ENCODE peak calls at places on chromosomes 11 and 22, in eight cellular contexts. A, C, T, H, F, I, Y and B are unnamed samples.

GRCh38 chr11:77557553-77557952 is 32.2 kb upstream of the AQP11 start:
- DNase-seq in A (no peak), C (peak), T (no peak), H (no peak), F (no peak), I (peak), Y (no peak), B (peak)

GRCh38 chr11:93123351-93123898 is 74.4 kb downstream of the SLC36A4 start:
- DNase-seq in A (peak), C (peak), T (no peak), H (no peak), F (no peak), I (no peak), Y (no peak), B (no peak)

GRCh38 chr11:84720706-84721402 is 906.3 kb downstream of the DLG2 start:
- DNase-seq in A (peak), C (peak), T (peak), H (no peak), F (peak), I (peak), Y (peak), B (no peak)

GRCh38 chr22:39773976-39774539 is 119.5 kb downstream of the ENTHD1 start:
- DNase-seq in A (no peak), C (peak), T (no peak), H (no peak), F (no peak), I (peak), Y (no peak), B (no peak)

GRCh38 chr11:84626256-84626655 is 1000.9 kb downstream of the DLG2 start:
- DNase-seq in A (no peak), C (no peak), T (no peak), H (no peak), F (no peak), I (no peak), Y (no peak), B (no peak)

GRCh38 chr11:73391665-73392064 is 15.5 kb downstream of the RELT start:
- DNase-seq in A (no peak), C (no peak), T (no peak), H (no peak), F (peak), I (no peak), Y (no peak), B (no peak)

GRCh38 chr11:47261291-47261800 is 3.5 kb downstream of the NR1H3 start:
- DNase-seq in A (no peak), C (no peak), T (no peak), H (no peak), F (peak), I (no peak), Y (no peak), B (no peak)

GRCh38 chr11:113014731-113015455 is 53.7 kb downstream of the NCAM1 start:
- DNase-seq in A (peak), C (no peak), T (peak), H (no peak), F (peak), I (peak), Y (peak), B (no peak)

GRCh38 chr22:19727310-19728150 is 4.2 kb downstream of the GP1BB start:
- DNase-seq in A (no peak), C (no peak), T (no peak), H (no peak), F (no peak), I (no peak), Y (no peak), B (no peak)

GRCh38 chr11:113505541-113506375 is 30.6 kb upstream of the DRD2 start:
- DNase-seq in A (no peak), C (no peak), T (no peak), H (peak), F (no peak), I (no peak), Y (peak), B (no peak)

GRCh38 chr11:102269927-102270326 is 47.4 kb upstream of the BIRC3 start:
- DNase-seq in A (no peak), C (no peak), T (no peak), H (no peak), F (no peak), I (no peak), Y (no peak), B (no peak)

GRCh38 chr11:103700605-103701004 is 335.8 kb upstream of the DDI1 start:
- DNase-seq in A (no peak), C (no peak), T (no peak), H (no peak), F (no peak), I (no peak), Y (no peak), B (no peak)

GRCh38 chr11:120217941-120218694 is 7.3 kb downstream of the OAF start:
- DNase-seq in A (no peak), C (no peak), T (no peak), H (no peak), F (no peak), I (no peak), Y (no peak), B (no peak)

GRCh38 chr11:120217526-120217925 is 6.7 kb downstream of the OAF start:
- DNase-seq in A (no peak), C (no peak), T (no peak), H (no peak), F (no peak), I (no peak), Y (no peak), B (no peak)

GRCh38 chr11:120219157-120219934 is 8.5 kb downstream of the OAF start:
- DNase-seq in A (peak), C (no peak), T (no peak), H (no peak), F (no peak), I (no peak), Y (no peak), B (no peak)

GRCh38 chr11:120219935-120220746 is 9.3 kb downstream of the OAF start:
- DNase-seq in A (no peak), C (no peak), T (no peak), H (no peak), F (no peak), I (no peak), Y (no peak), B (no peak)

DNA sequence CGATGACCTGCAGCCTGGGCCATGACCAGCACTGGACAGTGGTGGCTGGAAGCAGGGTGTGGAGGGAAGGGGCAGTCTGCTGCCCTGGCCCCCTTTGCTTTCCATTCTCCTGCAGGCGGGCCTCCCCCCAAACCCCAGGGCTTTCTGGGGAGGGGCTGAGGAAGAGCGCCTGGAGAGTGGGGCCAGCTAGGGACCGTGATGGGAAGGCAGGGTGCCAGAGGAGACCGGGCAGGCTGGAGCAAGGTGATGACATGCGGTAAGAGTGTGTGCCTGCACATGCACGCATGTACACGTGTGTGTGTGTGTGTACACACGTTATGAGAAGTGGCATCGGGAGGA is 7.8 kb downstream of the OAF start:
- DNase-seq in A (no peak), C (no peak), T (no peak), H (no peak), F (no peak), I (no peak), Y (no peak), B (no peak)
- H3K27ac ChIP-seq in A (peak), C (peak), T (no peak), H (peak), F (no peak), I (no peak), Y (peak), B (no peak)

GRCh38 chr22:49934144-49934890 is 15.9 kb downstream of the CRELD2 start:
- DNase-seq in A (peak), C (peak), T (peak), H (no peak), F (peak), I (no peak), Y (no peak), B (no peak)

GRCh38 chr22:49935561-49935960 is 17.1 kb downstream of the CRELD2 start:
- DNase-seq in A (no peak), C (no peak), T (no peak), H (no peak), F (no peak), I (no peak), Y (no peak), B (no peak)

GRCh38 chr22:49934891-49935557 is 16.6 kb downstream of the CRELD2 start:
- DNase-seq in A (peak), C (peak), T (peak), H (no peak), F (peak), I (peak), Y (no peak), B (no peak)

GRCh38 chr22:49931863-49932262 is 13.4 kb downstream of the CRELD2 start:
- DNase-seq in A (no peak), C (no peak), T (no peak), H (no peak), F (no peak), I (no peak), Y (no peak), B (no peak)

GRCh38 chr22:49933236-49933921 is 14.9 kb downstream of the CRELD2 start:
- DNase-seq in A (peak), C (no peak), T (peak), H (no peak), F (no peak), I (no peak), Y (peak), B (no peak)
- H3K27ac ChIP-seq in A (peak), C (peak), T (peak), H (peak), F (peak), I (peak), Y (peak), B (no peak)

GRCh38 chr11:115660072-115660805 is 156.0 kb upstream of the CADM1 start:
- DNase-seq in A (no peak), C (no peak), T (no peak), H (no peak), F (no peak), I (peak), Y (no peak), B (no peak)
- H3K27ac ChIP-seq in A (no peak), C (no peak), T (no peak), H (no peak), F (no peak), I (no peak), Y (no peak), B (no peak)

DNA sequence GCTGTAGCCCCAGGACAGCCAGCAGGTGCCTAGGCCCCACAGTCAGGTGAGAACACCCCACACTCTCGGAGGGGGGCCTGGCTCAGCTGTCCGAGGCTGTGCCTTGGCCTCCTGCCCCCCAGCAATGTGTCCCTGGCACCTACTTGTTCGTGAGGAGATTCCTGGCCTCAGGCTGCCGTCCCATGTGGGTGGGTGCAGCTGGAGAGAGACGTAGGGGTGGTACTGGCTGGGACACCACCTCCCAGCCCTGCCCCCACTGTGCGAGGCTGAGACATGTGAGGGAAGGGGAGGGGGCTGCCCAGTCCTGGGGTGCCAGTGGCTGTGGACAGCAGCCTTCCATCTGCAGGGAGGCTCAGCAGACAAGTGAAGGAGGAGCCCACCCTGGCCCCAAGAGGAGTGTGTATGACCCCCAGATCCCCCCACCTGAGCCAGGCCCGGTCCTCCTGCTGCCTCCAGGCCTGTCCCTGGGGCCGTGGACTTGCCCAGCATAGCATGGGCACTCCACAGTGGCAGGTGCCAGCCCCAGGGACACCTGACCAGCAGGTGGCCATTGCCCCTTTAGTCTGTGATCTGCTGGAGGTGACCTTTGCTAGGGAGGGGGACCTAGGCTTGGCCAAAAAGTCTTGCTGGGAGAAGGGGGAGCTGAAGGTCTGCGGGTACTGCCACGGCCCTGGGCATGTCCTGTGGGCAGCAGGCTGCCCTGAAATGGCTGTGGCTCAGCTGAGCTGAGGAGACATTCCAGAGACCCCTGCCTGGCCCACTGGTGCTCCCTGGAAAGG is 17.0 kb downstream of the IL17REL start:
- DNase-seq in A (no peak), C (peak), T (no peak), H (peak), F (peak), I (no peak), Y (no peak), B (no peak)
- H3K27ac ChIP-seq in A (no peak), C (no peak), T (no peak), H (no peak), F (no peak), I (no peak), Y (no peak), B (no peak)

DNA sequence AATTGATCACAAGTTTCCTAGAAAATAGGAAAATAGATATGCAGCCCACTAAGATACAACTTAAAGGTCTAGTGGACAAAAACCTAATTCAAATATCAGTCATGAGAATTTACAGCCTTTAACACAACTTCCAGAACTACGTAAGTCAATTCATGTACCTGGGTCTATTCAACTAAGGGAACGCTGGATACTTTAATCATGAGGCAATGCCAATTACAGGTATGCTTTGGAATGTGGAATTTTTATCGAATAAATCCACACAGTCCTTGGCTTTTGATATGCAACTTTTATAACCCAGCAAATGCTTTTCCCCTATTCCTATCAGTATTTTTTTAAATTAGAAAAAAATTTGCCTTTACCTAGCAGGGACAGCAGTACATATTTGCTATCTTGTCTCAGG is 289.5 kb upstream of the FAT3 start:
- DNase-seq in A (no peak), C (no peak), T (no peak), H (no peak), F (no peak), I (no peak), Y (no peak), B (no peak)
- H3K27ac ChIP-seq in A (no peak), C (no peak), T (no peak), H (no peak), F (no peak), I (no peak), Y (no peak), B (no peak)

GRCh38 chr11:68329993-68330699 is 17.8 kb downstream of the LRP5 start:
- DNase-seq in A (no peak), C (no peak), T (no peak), H (no peak), F (no peak), I (no peak), Y (no peak), B (no peak)

GRCh38 chr11:68333176-68333575 is 20.8 kb downstream of the LRP5 start:
- DNase-seq in A (no peak), C (no peak), T (no peak), H (no peak), F (no peak), I (no peak), Y (no peak), B (no peak)

GRCh38 chr11:68330700-68331337 is 18.4 kb downstream of the LRP5 start:
- DNase-seq in A (no peak), C (no peak), T (no peak), H (no peak), F (no peak), I (no peak), Y (no peak), B (no peak)

GRCh38 chr11:68332186-68332585 is 19.8 kb downstream of the LRP5 start:
- DNase-seq in A (no peak), C (no peak), T (no peak), H (no peak), F (no peak), I (no peak), Y (no peak), B (no peak)

DNA sequence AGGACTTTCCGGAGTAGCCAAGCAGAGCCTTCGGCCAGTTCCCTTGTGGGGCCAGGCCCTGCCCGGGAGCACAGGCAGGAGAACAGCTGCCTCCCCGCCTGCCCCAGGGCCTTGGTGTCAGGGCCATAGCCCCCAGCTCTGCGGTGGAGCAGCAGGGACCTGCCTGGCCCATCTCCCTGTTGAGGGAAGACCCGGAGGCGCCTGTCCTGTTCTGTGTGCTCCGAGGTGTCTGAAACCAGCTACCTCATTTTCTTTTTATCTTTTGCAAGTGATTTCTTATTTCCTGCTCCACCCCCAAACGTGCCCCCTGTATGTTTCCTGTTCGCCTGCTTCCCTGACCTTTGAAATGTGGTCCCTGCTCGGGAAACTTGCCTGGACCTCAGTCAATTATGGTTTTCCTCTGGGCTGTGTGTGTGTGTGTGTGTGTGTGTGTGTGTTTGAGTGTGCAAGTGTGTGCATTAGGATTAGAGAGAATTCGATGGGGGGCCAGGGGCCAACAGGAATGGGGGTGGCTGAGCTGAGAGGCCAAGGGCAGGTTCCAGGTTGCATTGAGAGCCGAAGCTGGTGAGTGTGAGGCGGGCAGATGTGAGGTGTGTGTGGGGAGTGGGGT is 19.1 kb downstream of the LRP5 start:
- DNase-seq in A (peak), C (peak), T (no peak), H (no peak), F (no peak), I (no peak), Y (no peak), B (no peak)
- H3K27ac ChIP-seq in A (peak), C (peak), T (no peak), H (no peak), F (peak), I (no peak), Y (peak), B (no peak)

DNA sequence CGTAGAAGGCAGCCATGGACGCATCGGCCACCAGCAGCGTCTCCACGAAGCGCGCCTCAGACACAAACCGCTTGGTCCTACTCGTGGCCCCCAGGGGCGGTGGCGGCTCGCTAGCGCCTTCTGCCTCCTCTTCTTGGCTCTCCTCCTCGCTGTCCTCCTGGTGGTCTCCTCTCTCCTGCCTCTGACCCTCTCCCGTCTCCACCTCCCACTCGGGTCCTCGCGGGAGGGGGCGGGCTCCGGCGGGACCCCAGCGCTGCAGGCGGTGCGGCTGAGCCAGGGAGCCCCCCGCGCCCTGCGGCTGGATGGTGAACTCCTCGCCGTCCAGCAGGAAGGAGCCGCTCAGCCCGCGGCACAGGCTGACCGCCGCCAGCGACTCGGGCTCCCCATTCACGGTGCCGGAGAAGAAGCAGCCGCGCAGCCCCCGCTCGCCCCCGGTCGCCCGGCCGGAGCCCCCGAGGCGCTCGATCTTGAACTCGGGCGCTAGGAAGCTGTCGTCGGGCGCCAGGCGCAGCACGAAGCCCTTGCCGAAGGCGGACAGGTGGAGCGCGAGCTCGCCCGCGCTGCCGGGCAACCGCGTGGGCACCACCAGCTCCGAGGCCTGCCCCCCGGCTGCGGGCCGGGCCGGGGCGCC is 713 bp downstream of the ADAMTS8 start:
- DNase-seq in A (no peak), C (no peak), T (peak), H (no peak), F (peak), I (peak), Y (no peak), B (no peak)
- H3K27ac ChIP-seq in A (no peak), C (no peak), T (no peak), H (no peak), F (peak), I (no peak), Y (peak), B (no peak)

DNA sequence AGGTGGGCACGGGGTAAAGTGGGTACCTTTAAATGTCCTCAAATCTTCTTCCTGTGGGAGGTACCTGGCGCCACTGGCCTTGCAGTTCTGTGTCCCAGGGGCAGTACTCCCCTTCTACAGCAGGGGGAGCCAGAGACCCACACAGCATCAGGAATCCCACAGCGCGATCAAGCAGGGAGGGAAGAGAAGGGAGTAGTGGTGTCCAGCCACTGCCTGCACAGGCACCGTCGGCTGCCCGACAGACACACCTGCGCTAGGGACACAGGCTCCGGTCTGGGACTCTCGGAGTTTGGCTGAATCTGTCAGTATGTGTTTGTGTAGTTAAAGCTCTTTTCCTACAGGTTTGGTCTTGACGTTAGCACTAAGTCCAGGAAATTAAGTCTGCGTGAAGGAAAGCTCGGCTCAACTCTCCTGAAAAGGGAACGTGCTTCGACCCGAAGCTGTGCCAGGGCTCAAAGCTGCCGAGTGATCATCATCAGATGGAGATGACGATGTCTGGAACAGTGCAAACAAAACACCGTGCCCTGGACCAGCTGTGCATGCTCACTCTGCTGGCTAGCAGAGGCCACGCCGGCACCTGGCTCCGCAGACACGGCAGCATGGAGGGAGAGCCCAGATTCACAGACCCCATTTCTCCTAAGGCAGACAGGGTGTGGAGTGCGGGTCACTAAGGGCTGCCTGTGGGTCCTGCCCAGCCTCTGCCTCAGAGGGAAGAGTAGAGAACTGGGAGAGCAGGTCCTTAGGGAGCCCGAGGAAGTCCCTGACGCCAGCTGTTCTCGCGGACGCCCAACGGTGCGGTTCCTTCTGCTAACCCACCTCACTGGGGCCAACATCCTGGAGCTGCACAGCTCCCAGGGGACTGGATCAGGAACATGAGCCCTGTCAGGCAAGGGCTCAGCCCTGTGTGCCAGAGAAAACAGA is 56.0 kb upstream of the BID start:
- DNase-seq in A (peak), C (peak), T (peak), H (no peak), F (peak), I (peak), Y (peak), B (peak)
- H3K27ac ChIP-seq in A (no peak), C (peak), T (no peak), H (peak), F (no peak), I (no peak), Y (peak), B (no peak)